ENCODE peak calls at places on chromosomes 7 and 10, in ten cellular contexts. V is activated gamma-delta T cell treated with anti-CD3 and anti-CD28 coated beads, Interleukin-2, amount 50 U/mL, for 16 hours; Q is CD8-positive, alpha-beta T cell; U is activated T-cell treated with anti-CD3 and anti-CD28 coated beads, Interleukin-2, amount 50 U/mL, for 4 hours; O is CD8-positive, alpha-beta memory T cell; B is neural crest cell; R is NCI-H446 treated with DMSO at 0.1 percent for 48 hours; Y is adipocyte; J is tibial artery; C is NCI-H1694. E is an unnamed sample.

GRCh38 chr7:132145063-132145462 is 431.2 kb downstream of the PLXNA4 start:
- DNase-seq in V (no peak), Q (no peak), U (no peak), O (no peak), B (no peak), R (no peak), Y (no peak), J (no peak), C (no peak), E (no peak)

GRCh38 chr7:96314402-96315108 is 7.3 kb downstream of the SLC25A13 start:
- DNase-seq in V (no peak), Q (no peak), U (no peak), O (no peak), B (no peak), R (no peak), Y (no peak), J (no peak), C (no peak), E (no peak)

GRCh38 chr10:89490589-89491335 is 44.6 kb downstream of the SLC16A12 start:
- DNase-seq in V (no peak), Q (no peak), U (no peak), O (no peak), B (no peak), R (no peak), Y (no peak), J (no peak), C (no peak), E (no peak)

GRCh38 chr7:133310232-133310852 is 57.5 kb downstream of the EXOC4 start:
- DNase-seq in V (no peak), Q (no peak), U (no peak), O (no peak), B (no peak), R (no peak), Y (peak; percentile 19), J (no peak), C (no peak), E (peak; percentile 4)

GRCh38 chr7:36021917-36022550 is 131.0 kb upstream of the EEPD1 start:
- DNase-seq in V (no peak), Q (no peak), U (no peak), O (no peak), B (no peak), R (no peak), Y (no peak), J (no peak), C (no peak), E (no peak)

GRCh38 chr10:122013311-122013780 is 24.4 kb downstream of the TACC2 start:
- DNase-seq in V (no peak), Q (no peak), U (no peak), O (no peak), B (no peak), R (no peak), Y (no peak), J (no peak), C (no peak), E (no peak)

GRCh38 chr7:40541336-40541735 is 406.5 kb downstream of the SUGCT start:
- DNase-seq in V (no peak), Q (no peak), U (no peak), O (no peak), B (no peak), R (no peak), Y (peak; percentile 71), J (no peak), C (no peak), E (no peak)

GRCh38 chr10:97724341-97724941 is 10.9 kb downstream of the MARVELD1 start:
- DNase-seq in V (no peak), Q (no peak), U (no peak), O (no peak), B (no peak), R (no peak), Y (peak; percentile 60), J (no peak), C (no peak), E (peak; percentile 73)

GRCh38 chr10:82968533-82968932 is 1093.5 kb downstream of the NRG3 start:
- DNase-seq in V (no peak), Q (no peak), U (no peak), O (no peak), B (no peak), R (no peak), Y (no peak), J (no peak), C (no peak), E (no peak)

GRCh38 chr7:155009570-155010157 is 6.7 kb upstream of the PAXIP1 start:
- DNase-seq in V (no peak), Q (no peak), U (no peak), O (no peak), B (no peak), R (no peak), Y (no peak), J (no peak), C (no peak), E (peak; percentile 38)

GRCh38 chr10:35470535-35470934 is 134.2 kb downstream of the CCNY start:
- DNase-seq in V (no peak), Q (no peak), U (no peak), O (no peak), B (no peak), R (no peak), Y (no peak), J (no peak), C (no peak), E (no peak)

GRCh38 chr7:105003275-105003674 is 10.7 kb upstream of the KMT2E start:
- DNase-seq in V (peak; percentile 18), Q (no peak), U (peak; percentile 45), O (no peak), B (no peak), R (peak; percentile 27), Y (peak; percentile 86), J (peak; percentile 84), C (no peak), E (peak; percentile 59)

GRCh38 chr7:41107938-41108448 is 594.9 kb downstream of the INHBA start:
- DNase-seq in V (no peak), Q (no peak), U (no peak), O (no peak), B (no peak), R (no peak), Y (peak; percentile 41), J (no peak), C (no peak), E (no peak)

GRCh38 chr7:42886129-42886528 is 25.7 kb downstream of the C7orf25 start:
- DNase-seq in V (no peak), Q (no peak), U (no peak), O (no peak), B (no peak), R (no peak), Y (peak; percentile 38), J (no peak), C (no peak), E (no peak)

GRCh38 chr7:114343949-114344708 is 70.5 kb upstream of the FOXP2 start:
- DNase-seq in V (no peak), Q (no peak), U (no peak), O (no peak), B (no peak), R (no peak), Y (no peak), J (no peak), C (no peak), E (no peak)

GRCh38 chr7:64869912-64870562 is 33.0 kb upstream of the ZNF273 start:
- DNase-seq in V (no peak), Q (no peak), U (no peak), O (no peak), B (no peak), R (no peak), Y (no peak), J (no peak), C (no peak), E (no peak)

GRCh38 chr7:45101748-45102147 is 9.7 kb downstream of the TBRG4 start:
- DNase-seq in V (no peak), Q (no peak), U (no peak), O (no peak), B (no peak), R (no peak), Y (no peak), J (no peak), C (no peak), E (no peak)

GRCh38 chr10:93894516-93895378 is 969 bp downstream of the SLC35G1 start:
- DNase-seq in V (no peak), Q (no peak), U (no peak), O (no peak), B (no peak), R (no peak), Y (peak; percentile 34), J (no peak), C (no peak), E (no peak)

GRCh38 chr10:112045885-112046284 is 137.7 kb downstream of the GPAM start:
- DNase-seq in V (no peak), Q (no peak), U (no peak), O (no peak), B (no peak), R (no peak), Y (no peak), J (no peak), C (no peak), E (no peak)

GRCh38 chr7:28183627-28184026 is 3.0 kb upstream of the JAZF1 start:
- DNase-seq in V (no peak), Q (no peak), U (no peak), O (no peak), B (no peak), R (no peak), Y (peak; percentile 42), J (no peak), C (no peak), E (no peak)

GRCh38 chr10:54067361-54067760 is 733.7 kb downstream of the PCDH15 start:
- DNase-seq in V (no peak), Q (no peak), U (no peak), O (no peak), B (no peak), R (no peak), Y (no peak), J (no peak), C (no peak), E (no peak)

GRCh38 chr10:72889391-72889831 is 4.1 kb upstream of the OIT3 start:
- DNase-seq in V (no peak), Q (no peak), U (no peak), O (no peak), B (no peak), R (peak; percentile 42), Y (no peak), J (no peak), C (peak; percentile 88), E (no peak)

GRCh38 chr10:45152726-45153125 is 152.0 kb downstream of the ZNF22 start:
- DNase-seq in V (no peak), Q (no peak), U (no peak), O (no peak), B (no peak), R (no peak), Y (no peak), J (no peak), C (no peak), E (no peak)

GRCh38 chr7:120718361-120718760 is 139.6 kb downstream of the TSPAN12 start:
- DNase-seq in V (no peak), Q (no peak), U (no peak), O (no peak), B (no peak), R (no peak), Y (no peak), J (no peak), C (no peak), E (no peak)

GRCh38 chr10:124705021-124705740 is 39.0 kb downstream of the FAM53B start:
- DNase-seq in V (no peak), Q (no peak), U (no peak), O (no peak), B (no peak), R (no peak), Y (no peak), J (no peak), C (no peak), E (peak; percentile 39)

GRCh38 chr10:110845756-110846620 is 25.7 kb upstream of the PDCD4 start:
- DNase-seq in V (no peak), Q (no peak), U (no peak), O (no peak), B (no peak), R (no peak), Y (no peak), J (no peak), C (no peak), E (peak; percentile 86)

GRCh38 chr10:79182122-79182521 is 113.4 kb downstream of the ZMIZ1 start:
- DNase-seq in V (no peak), Q (no peak), U (no peak), O (no peak), B (no peak), R (no peak), Y (no peak), J (no peak), C (no peak), E (no peak)

GRCh38 chr7:99372275-99373085 is 2.0 kb upstream of the ARPC1B start:
- DNase-seq in V (no peak), Q (no peak), U (no peak), O (no peak), B (no peak), R (no peak), Y (peak; percentile 45), J (no peak), C (no peak), E (peak; percentile 53)